ENCODE peak calls at places on chromosomes 4 and X, in six cellular contexts. One of them, this sample, is unnamed.

GRCh38 chrX:129565046-129565649 is 25.1 kb downstream of the OCRL start:
- DNase-seq in neuronal stem cell: no peak
- DNase-seq in mesenchymal stem cell: no peak
- DNase-seq in H1: no peak
- DNase-seq in mesendoderm: no peak
- DNase-seq in IMR-90: peak; percentile 20
- DNase-seq in this sample: peak; percentile 39

GRCh38 chr4:146675171-146675570 is 36.5 kb downstream of the POU4F2 start:
- DNase-seq in mesendoderm: no peak
- DNase-seq in mesenchymal stem cell: no peak
- DNase-seq in IMR-90: no peak
- DNase-seq in H1: no peak
- DNase-seq in neuronal stem cell: no peak
- DNase-seq in this sample: no peak

GRCh38 chr4:176134670-176135069 is 60.7 kb downstream of the SPATA4 start:
- DNase-seq in mesenchymal stem cell: no peak
- DNase-seq in mesendoderm: no peak
- DNase-seq in IMR-90: no peak
- DNase-seq in H1: no peak
- DNase-seq in neuronal stem cell: no peak
- DNase-seq in this sample: no peak

GRCh38 chrX:39203427-39203826 is 402.2 kb downstream of the MID1IP1 start:
- DNase-seq in neuronal stem cell: no peak
- DNase-seq in H1: no peak
- DNase-seq in mesenchymal stem cell: no peak
- DNase-seq in mesendoderm: no peak
- DNase-seq in IMR-90: no peak
- DNase-seq in this sample: no peak

GRCh38 chrX:109709129-109709631 is 23.9 kb downstream of the ACSL4 start:
- DNase-seq in mesendoderm: peak; percentile 2
- DNase-seq in H1: no peak
- DNase-seq in neuronal stem cell: no peak
- DNase-seq in mesenchymal stem cell: peak; percentile 54
- DNase-seq in IMR-90: peak; percentile 65
- DNase-seq in this sample: no peak

GRCh38 chr4:180380733-180381132 is 1862.5 kb upstream of the TENM3 start:
- DNase-seq in mesenchymal stem cell: peak; percentile 8
- DNase-seq in neuronal stem cell: no peak
- DNase-seq in mesendoderm: no peak
- DNase-seq in H1: no peak
- DNase-seq in IMR-90: peak; percentile 85
- DNase-seq in this sample: no peak

GRCh38 chr4:94728056-94728766 is 29.5 kb upstream of the BMPR1B start:
- DNase-seq in mesenchymal stem cell: no peak
- DNase-seq in mesendoderm: no peak
- DNase-seq in neuronal stem cell: no peak
- DNase-seq in IMR-90: no peak
- DNase-seq in H1: no peak
- DNase-seq in this sample: no peak

GRCh38 chr4:118586357-118586790 is 98.8 kb upstream of the METTL14 start:
- DNase-seq in mesenchymal stem cell: no peak
- DNase-seq in H1: no peak
- DNase-seq in IMR-90: no peak
- DNase-seq in neuronal stem cell: no peak
- DNase-seq in mesendoderm: no peak
- DNase-seq in this sample: no peak

GRCh38 chr4:8639021-8639420 is 46.5 kb downstream of the CPZ start:
- DNase-seq in mesendoderm: no peak
- DNase-seq in mesenchymal stem cell: no peak
- DNase-seq in neuronal stem cell: no peak
- DNase-seq in IMR-90: no peak
- DNase-seq in H1: no peak
- DNase-seq in this sample: no peak

GRCh38 chrX:68826113-68826980 is 2.5 kb upstream of the EFNB1 start:
- DNase-seq in neuronal stem cell: no peak
- DNase-seq in mesendoderm: no peak
- DNase-seq in H1: no peak
- DNase-seq in mesenchymal stem cell: no peak
- DNase-seq in IMR-90: no peak
- DNase-seq in this sample: peak; percentile 15

GRCh38 chr4:4791299-4791798 is 68.1 kb upstream of the MSX1 start:
- DNase-seq in mesendoderm: no peak
- DNase-seq in neuronal stem cell: peak; percentile 17
- DNase-seq in mesenchymal stem cell: no peak
- DNase-seq in H1: peak; percentile 66
- DNase-seq in IMR-90: peak; percentile 8
- DNase-seq in this sample: no peak

GRCh38 chr4:176001171-176002006 is 64.3 kb upstream of the WDR17 start:
- DNase-seq in H1: peak; percentile 76
- DNase-seq in mesendoderm: peak; percentile 95
- DNase-seq in mesenchymal stem cell: peak; percentile 58
- DNase-seq in IMR-90: peak; percentile 0
- DNase-seq in neuronal stem cell: peak; percentile 64
- DNase-seq in this sample: peak; percentile 90

GRCh38 chr4:54085284-54085683 is 14.7 kb upstream of the GSX2 start:
- DNase-seq in IMR-90: peak; percentile 92
- DNase-seq in mesendoderm: no peak
- DNase-seq in mesenchymal stem cell: peak; percentile 89
- DNase-seq in neuronal stem cell: no peak
- DNase-seq in H1: no peak
- DNase-seq in this sample: no peak

GRCh38 chrX:37818031-37818430 is 29.3 kb downstream of the DYNLT3 start:
- DNase-seq in IMR-90: no peak
- DNase-seq in H1: no peak
- DNase-seq in mesenchymal stem cell: no peak
- DNase-seq in mesendoderm: no peak
- DNase-seq in neuronal stem cell: no peak
- DNase-seq in this sample: no peak

GRCh38 chrX:12903646-12904045 is 2.8 kb upstream of the TLR8 start:
- DNase-seq in mesendoderm: no peak
- DNase-seq in mesenchymal stem cell: peak; percentile 77
- DNase-seq in neuronal stem cell: no peak
- DNase-seq in H1: no peak
- DNase-seq in IMR-90: peak; percentile 24
- DNase-seq in this sample: no peak

GRCh38 chrX:53086464-53086863 is 4.3 kb downstream of the TSPYL2 start:
- DNase-seq in IMR-90: no peak
- DNase-seq in neuronal stem cell: no peak
- DNase-seq in H1: no peak
- DNase-seq in mesendoderm: no peak
- DNase-seq in mesenchymal stem cell: no peak
- DNase-seq in this sample: no peak

GRCh38 chr4:87545052-87545451 is 15.9 kb upstream of the SPARCL1 start:
- DNase-seq in H1: no peak
- DNase-seq in mesendoderm: peak; percentile 46
- DNase-seq in neuronal stem cell: no peak
- DNase-seq in IMR-90: no peak
- DNase-seq in mesenchymal stem cell: no peak
- DNase-seq in this sample: no peak

GRCh38 chr4:62871057-62871456 is 1538.2 kb downstream of the TECRL start:
- DNase-seq in IMR-90: no peak
- DNase-seq in mesenchymal stem cell: no peak
- DNase-seq in H1: no peak
- DNase-seq in neuronal stem cell: no peak
- DNase-seq in mesendoderm: peak; percentile 7
- DNase-seq in this sample: no peak

GRCh38 chr4:26458104-26458503 is 32.2 kb downstream of the CCKAR start:
- DNase-seq in mesendoderm: no peak
- DNase-seq in IMR-90: peak; percentile 91
- DNase-seq in mesenchymal stem cell: peak; percentile 75
- DNase-seq in H1: no peak
- DNase-seq in neuronal stem cell: no peak
- DNase-seq in this sample: no peak

GRCh38 chrX:143240658-143241057 is 214.9 kb downstream of the SPANXN4 start:
- DNase-seq in mesendoderm: peak; percentile 9
- DNase-seq in mesenchymal stem cell: no peak
- DNase-seq in H1: no peak
- DNase-seq in neuronal stem cell: no peak
- DNase-seq in IMR-90: no peak
- DNase-seq in this sample: no peak

GRCh38 chrX:25344191-25344936 is 328.6 kb upstream of the ARX start:
- DNase-seq in mesendoderm: no peak
- DNase-seq in mesenchymal stem cell: no peak
- DNase-seq in neuronal stem cell: no peak
- DNase-seq in IMR-90: no peak
- DNase-seq in H1: no peak
- DNase-seq in this sample: no peak

GRCh38 chr4:136918772-136919171 is 613.5 kb downstream of the PCDH18 start:
- DNase-seq in mesenchymal stem cell: no peak
- DNase-seq in mesendoderm: no peak
- DNase-seq in neuronal stem cell: no peak
- DNase-seq in H1: no peak
- DNase-seq in IMR-90: no peak
- DNase-seq in this sample: no peak

GRCh38 chr4:12053951-12054350 is 625.3 kb upstream of the HS3ST1 start:
- DNase-seq in neuronal stem cell: no peak
- DNase-seq in mesendoderm: no peak
- DNase-seq in mesenchymal stem cell: no peak
- DNase-seq in H1: no peak
- DNase-seq in IMR-90: no peak
- DNase-seq in this sample: no peak

GRCh38 chr4:18722748-18723191 is 701.2 kb upstream of the LCORL start:
- DNase-seq in IMR-90: no peak
- DNase-seq in mesendoderm: peak; percentile 40
- DNase-seq in neuronal stem cell: peak; percentile 20
- DNase-seq in mesenchymal stem cell: no peak
- DNase-seq in H1: no peak
- DNase-seq in this sample: no peak

GRCh38 chrX:54386314-54386713 is 28.5 kb upstream of the WNK3 start:
- DNase-seq in neuronal stem cell: no peak
- DNase-seq in H1: no peak
- DNase-seq in IMR-90: peak; percentile 25
- DNase-seq in mesenchymal stem cell: peak; percentile 0
- DNase-seq in mesendoderm: peak; percentile 12
- DNase-seq in this sample: no peak

GRCh38 chr4:100913685-100914084 is 395.9 kb upstream of the EMCN start:
- DNase-seq in H1: peak; percentile 60
- DNase-seq in neuronal stem cell: no peak
- DNase-seq in mesenchymal stem cell: no peak
- DNase-seq in IMR-90: no peak
- DNase-seq in mesendoderm: peak; percentile 82
- DNase-seq in this sample: peak; percentile 46

GRCh38 chrX:63349307-63349706 is 1.8 kb downstream of the SPIN4 start:
- DNase-seq in mesenchymal stem cell: no peak
- DNase-seq in mesendoderm: peak; percentile 44
- DNase-seq in H1: no peak
- DNase-seq in neuronal stem cell: no peak
- DNase-seq in IMR-90: no peak
- DNase-seq in this sample: no peak

GRCh38 chrX:97524340-97524739 is 640.6 kb downstream of the RPA4 start:
- DNase-seq in H1: no peak
- DNase-seq in neuronal stem cell: no peak
- DNase-seq in IMR-90: peak; percentile 12
- DNase-seq in mesendoderm: no peak
- DNase-seq in mesenchymal stem cell: no peak
- DNase-seq in this sample: no peak

GRCh38 chr4:139530833-139531427 is 25.1 kb downstream of the SETD7 start:
- DNase-seq in mesendoderm: peak; percentile 80
- DNase-seq in neuronal stem cell: peak; percentile 43
- DNase-seq in mesenchymal stem cell: peak; percentile 69
- DNase-seq in IMR-90: no peak
- DNase-seq in H1: peak; percentile 91
- DNase-seq in this sample: peak; percentile 70

GRCh38 chr4:182346675-182347375 is 103.6 kb downstream of the TENM3 start:
- DNase-seq in mesendoderm: no peak
- DNase-seq in H1: no peak
- DNase-seq in IMR-90: no peak
- DNase-seq in mesenchymal stem cell: no peak
- DNase-seq in neuronal stem cell: no peak
- DNase-seq in this sample: no peak

GRCh38 chr4:127920521-127920920 is 39.8 kb downstream of the PLK4 start:
- DNase-seq in H1: no peak
- DNase-seq in mesenchymal stem cell: no peak
- DNase-seq in mesendoderm: no peak
- DNase-seq in neuronal stem cell: no peak
- DNase-seq in IMR-90: no peak
- DNase-seq in this sample: no peak

GRCh38 chrX:9853307-9853706 is 67.1 kb downstream of the SHROOM2 start:
- DNase-seq in neuronal stem cell: no peak
- DNase-seq in IMR-90: no peak
- DNase-seq in mesendoderm: peak; percentile 30
- DNase-seq in mesenchymal stem cell: peak; percentile 25
- DNase-seq in H1: no peak
- DNase-seq in this sample: no peak
- H2BK5ac ChIP-seq in neuronal stem cell: no peak overlapping the region
- H2BK5ac ChIP-seq in IMR-90: no peak overlapping the region
- H2BK5ac ChIP-seq in mesendoderm: no peak overlapping the region
- H2BK5ac ChIP-seq in mesenchymal stem cell: no peak overlapping the region
- H2BK5ac ChIP-seq in H1: no peak overlapping the region
- H2BK5ac ChIP-seq in this sample: no peak overlapping the region

GRCh38 chrX:108671526-108671925 is 64.8 kb downstream of the IRS4 start:
- DNase-seq in neuronal stem cell: no peak
- DNase-seq in IMR-90: no peak
- DNase-seq in mesendoderm: peak; percentile 48
- DNase-seq in mesenchymal stem cell: no peak
- DNase-seq in H1: no peak
- DNase-seq in this sample: no peak
- H2BK5ac ChIP-seq in neuronal stem cell: no peak overlapping the region
- H2BK5ac ChIP-seq in IMR-90: no peak overlapping the region
- H2BK5ac ChIP-seq in mesendoderm: no peak overlapping the region
- H2BK5ac ChIP-seq in mesenchymal stem cell: no peak overlapping the region
- H2BK5ac ChIP-seq in H1: no peak overlapping the region
- H2BK5ac ChIP-seq in this sample: no peak overlapping the region

DNA sequence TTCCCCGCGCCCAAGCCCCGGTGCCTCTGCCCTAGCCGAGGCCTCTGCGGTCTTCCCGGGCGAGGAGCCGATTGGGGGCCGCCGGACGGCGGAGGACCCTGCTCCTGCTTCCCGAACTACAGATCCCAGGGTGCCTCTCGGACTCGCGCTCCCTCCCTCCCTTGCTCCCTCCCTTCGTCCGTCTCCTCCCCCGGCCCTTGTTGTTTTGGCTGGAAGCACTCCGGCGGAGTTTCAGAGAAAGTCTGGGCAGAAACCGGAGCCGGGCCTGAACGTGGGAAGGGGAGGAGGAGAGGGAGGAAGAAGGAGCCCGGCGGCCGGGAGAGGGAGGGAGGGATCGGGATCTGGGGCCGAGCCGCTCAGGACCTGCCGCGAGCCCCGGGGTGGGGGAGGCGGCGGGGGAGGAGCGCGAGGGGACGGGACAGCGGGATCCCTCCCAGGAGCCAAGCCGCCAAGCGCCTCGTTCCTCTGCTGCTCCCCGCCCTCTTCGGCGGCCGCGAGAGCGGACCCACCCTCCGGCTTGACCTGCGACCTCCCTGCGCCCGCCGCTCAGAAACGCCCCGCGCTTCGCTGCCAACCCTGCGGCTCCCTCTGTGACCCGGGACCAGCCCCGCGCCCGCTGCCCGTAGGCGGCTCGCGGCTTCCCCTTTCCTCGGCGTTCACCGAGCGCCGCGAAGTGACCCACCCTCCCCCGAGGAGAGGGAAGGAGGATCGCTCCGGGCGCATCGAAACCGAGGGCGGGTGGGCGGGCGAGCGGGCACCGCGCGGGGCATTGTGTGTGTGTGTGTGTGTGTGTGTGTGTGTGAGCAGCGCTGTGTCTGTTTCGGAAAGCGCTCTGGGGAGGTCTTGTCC is 473 bp upstream of the GAB1 start:
- DNase-seq in mesenchymal stem cell: peak; percentile 93
- DNase-seq in mesendoderm: peak; percentile 98
- DNase-seq in IMR-90: peak; percentile 90
- DNase-seq in H1: peak; percentile 88
- DNase-seq in neuronal stem cell: peak; percentile 94
- DNase-seq in this sample: peak; percentile 95
- H2BK5ac ChIP-seq in mesenchymal stem cell: peak overlapping the region; percentile 93
- H2BK5ac ChIP-seq in mesendoderm: no peak overlapping the region
- H2BK5ac ChIP-seq in IMR-90: peak overlapping the region; percentile 88
- H2BK5ac ChIP-seq in H1: peak overlapping the region; percentile 84
- H2BK5ac ChIP-seq in neuronal stem cell: peak overlapping the region; percentile 97
- H2BK5ac ChIP-seq in this sample: no peak overlapping the region

GRCh38 chr4:142144813-142145212 is 508.4 kb downstream of the IL15 start:
- DNase-seq in H1: no peak
- DNase-seq in mesendoderm: no peak
- DNase-seq in mesenchymal stem cell: no peak
- DNase-seq in neuronal stem cell: no peak
- DNase-seq in IMR-90: no peak
- DNase-seq in this sample: no peak
- H2BK5ac ChIP-seq in H1: no peak overlapping the region
- H2BK5ac ChIP-seq in mesendoderm: no peak overlapping the region
- H2BK5ac ChIP-seq in mesenchymal stem cell: no peak overlapping the region
- H2BK5ac ChIP-seq in neuronal stem cell: no peak overlapping the region
- H2BK5ac ChIP-seq in IMR-90: no peak overlapping the region
- H2BK5ac ChIP-seq in this sample: no peak overlapping the region